ENCODE peak calls at places on chromosomes 2 and 18, in five cellular contexts. X is AML-193; N is stimulated activated CD4-positive, alpha-beta T cell treated with anti-CD3 and anti-CD28 coated beads, Interleukin-1b, Interleukin-23, amount 100 ng/mL, for 24 hours; U is T-helper 2 cell; B is BJ. I is an unnamed sample.

GRCh38 chr2:104521247-104521646 is 332.7 kb upstream of the POU3F3 start:
- DNase-seq in U (no peak), X (no peak), N (no peak), B (no peak), I (no peak)

GRCh38 chr2:233244818-233245217 is 6.7 kb upstream of the ATG16L1 start:
- DNase-seq in N (no peak), B (no peak), U (no peak), X (no peak), I (peak; percentile 94)

GRCh38 chr2:235852528-235852920 is 315.7 kb downstream of the GBX2 start:
- DNase-seq in U (no peak), X (no peak), B (no peak), N (no peak), I (no peak)

GRCh38 chr18:56709463-56709862 is 58.3 kb downstream of the WDR7 start:
- DNase-seq in N (no peak), X (peak; percentile 76), B (peak; percentile 44), U (no peak), I (peak; percentile 79)

GRCh38 chr18:29779096-29779495 is 1263.4 kb downstream of the DSC3 start:
- DNase-seq in X (no peak), U (no peak), N (no peak), B (no peak), I (peak; percentile 23)

GRCh38 chr2:110748489-110748867 is 16.1 kb downstream of the ACOXL start:
- DNase-seq in B (no peak), U (no peak), X (no peak), N (peak; percentile 52), I (no peak)

GRCh38 chr2:28052691-28053090 is 162.2 kb downstream of the BABAM2 start:
- DNase-seq in U (no peak), B (no peak), N (no peak), X (no peak), I (no peak)

GRCh38 chr2:239817011-239817490 is 208.1 kb downstream of the NDUFA10 start:
- DNase-seq in N (no peak), X (no peak), U (no peak), B (no peak), I (no peak)

GRCh38 chr2:74186038-74186437 is 7.4 kb upstream of the MOB1A start:
- DNase-seq in B (no peak), U (no peak), X (peak; percentile 98), N (no peak), I (no peak)

GRCh38 chr18:6775237-6775636 is 45.7 kb downstream of the ARHGAP28 start:
- DNase-seq in X (no peak), B (no peak), N (no peak), U (no peak), I (no peak)

GRCh38 chr2:127049927-127050802 is 56.8 kb downstream of the BIN1 start:
- DNase-seq in U (peak; percentile 43), N (peak; percentile 43), X (no peak), B (no peak), I (no peak)

GRCh38 chr2:19801367-19802087 is 100.3 kb downstream of the TTC32 start:
- DNase-seq in N (no peak), U (no peak), B (peak; percentile 86), X (no peak), I (peak; percentile 94)

GRCh38 chr2:240041363-240041762 is 11.1 kb upstream of the OR6B2 start:
- DNase-seq in U (no peak), B (no peak), N (no peak), X (no peak), I (no peak)

GRCh38 chr2:112821682-112822081 is 14.9 kb downstream of the IL1B start:
- DNase-seq in N (no peak), U (no peak), B (no peak), X (peak; percentile 22), I (no peak)

GRCh38 chr2:241891315-241891987 is 21.9 kb downstream of the RTP5 start:
- DNase-seq in X (no peak), B (no peak), N (no peak), U (no peak), I (peak; percentile 35)

GRCh38 chr2:112242384-112242783 is 12.5 kb downstream of the ZC3H8 start:
- DNase-seq in U (no peak), X (no peak), B (no peak), N (no peak), I (no peak)

GRCh38 chr2:227597993-227598392 is 700 bp upstream of the SCYGR2 start:
- DNase-seq in N (no peak), X (no peak), B (no peak), U (no peak), I (no peak)

GRCh38 chr18:70415823-70416488 is 127.1 kb downstream of the SOCS6 start:
- DNase-seq in N (no peak), U (no peak), X (no peak), B (no peak), I (no peak)

GRCh38 chr2:8374782-8375181 is 307.1 kb upstream of the ID2 start:
- DNase-seq in N (no peak), X (no peak), U (no peak), B (no peak), I (no peak)

GRCh38 chr2:231361701-231362588 is 33.6 kb upstream of the B3GNT7 start:
- DNase-seq in B (no peak), X (peak; percentile 61), U (no peak), N (no peak), I (no peak)

GRCh38 chr2:220174826-220175225 is 547.4 kb downstream of the SLC4A3 start:
- DNase-seq in N (no peak), B (no peak), U (no peak), X (no peak), I (no peak)

GRCh38 chr2:1305357-1305756 is 107.9 kb upstream of the TPO start:
- DNase-seq in B (no peak), N (no peak), X (no peak), U (no peak), I (no peak)

GRCh38 chr2:56474412-56475158 is 290.8 kb downstream of the CCDC85A start:
- DNase-seq in N (no peak), U (no peak), X (no peak), B (peak; percentile 11), I (no peak)

GRCh38 chr2:240701091-240701735 is 9.5 kb downstream of the AQP12A start:
- DNase-seq in N (no peak), B (no peak), U (peak; percentile 7), X (no peak), I (no peak)

GRCh38 chr18:33152376-33152775 is 288.1 kb downstream of the CCDC178 start:
- DNase-seq in U (no peak), B (no peak), N (no peak), X (no peak), I (peak; percentile 1)

GRCh38 chr2:216525972-216526371 is 27.3 kb downstream of the RPL37A start:
- DNase-seq in X (no peak), B (no peak), U (no peak), N (no peak), I (no peak)

GRCh38 chr2:25314514-25315315 is 27.0 kb downstream of the DNMT3A start:
- DNase-seq in N (peak; percentile 85), U (peak; percentile 33), X (no peak), B (no peak), I (no peak)

GRCh38 chr2:95158891-95159619 is 593 bp downstream of the ZNF514 start:
- DNase-seq in B (no peak), N (no peak), U (no peak), X (no peak), I (peak; percentile 28)

GRCh38 chr2:86260978-86261377 is 61.7 kb downstream of the MRPL35 start:
- DNase-seq in X (no peak), B (no peak), N (no peak), U (no peak), I (no peak)

GRCh38 chr2:186617771-186618170 is 27.9 kb downstream of the ITGAV start:
- DNase-seq in N (no peak), X (no peak), B (no peak), U (no peak), I (no peak)

GRCh38 chr2:170968205-170969003 is 39.4 kb downstream of the GORASP2 start:
- DNase-seq in X (no peak), N (no peak), B (no peak), U (no peak), I (no peak)

GRCh38 chr2:238123991-238124470 is 14.4 kb upstream of the KLHL30 start:
- DNase-seq in X (no peak), U (no peak), N (no peak), B (no peak), I (no peak)

GRCh38 chr18:33914399-33914798 is 310.3 kb downstream of the NOL4 start:
- DNase-seq in B (no peak), N (no peak), U (no peak), X (no peak), I (no peak)

GRCh38 chr2:641501-642430 is 35.4 kb downstream of the TMEM18 start:
- DNase-seq in N (no peak), X (no peak), U (no peak), B (no peak), I (peak; percentile 35)

GRCh38 chr2:61340242-61340641 is 130.6 kb downstream of the USP34 start:
- DNase-seq in B (no peak), X (no peak), U (no peak), N (no peak), I (no peak)

GRCh38 chr18:10973579-10974260 is 175.6 kb downstream of the PIEZO2 start:
- DNase-seq in X (no peak), N (no peak), U (no peak), B (no peak), I (no peak)

GRCh38 chr2:151043484-151043883 is 218.2 kb downstream of the RBM43 start:
- DNase-seq in U (no peak), X (no peak), N (no peak), B (no peak), I (no peak)

I was measured in trophoblast cell.